ENCODE peak calls at places on chromosomes 2 and 18, in four cellular contexts. X, K, L and B are unnamed samples.

GRCh38 chr2:61911510-61911909 is 6.0 kb downstream of the COMMD1 start:
- DNase-seq in X (no peak), K (no peak), L (no peak), B (no peak)

GRCh38 chr2:113686537-113686936 is 59.5 kb downstream of the RABL2A start:
- DNase-seq in X (no peak), K (no peak), L (no peak), B (no peak)

GRCh38 chr18:76709659-76710645 is 112.4 kb upstream of the ZNF236 start:
- DNase-seq in X (peak), K (peak), L (no peak), B (peak)

GRCh38 chr2:150477347-150477746 is 10.1 kb downstream of the RND3 start:
- DNase-seq in X (no peak), K (no peak), L (no peak), B (no peak)

GRCh38 chr2:156333274-156333950 is 891 bp upstream of the NR4A2 start:
- DNase-seq in X (no peak), K (no peak), L (no peak), B (no peak)

GRCh38 chr2:65069425-65069824 is 13.2 kb downstream of the CEP68 start:
- DNase-seq in X (no peak), K (no peak), L (no peak), B (no peak)

GRCh38 chr2:573025-573424 is 104.2 kb downstream of the TMEM18 start:
- DNase-seq in X (no peak), K (no peak), L (no peak), B (no peak)

GRCh38 chr18:70154591-70155194 is 50.8 kb downstream of the RTTN start:
- DNase-seq in X (no peak), K (no peak), L (peak), B (no peak)

GRCh38 chr2:98039085-98039756 is 43.5 kb upstream of the TMEM131 start:
- DNase-seq in X (no peak), K (peak), L (no peak), B (no peak)

GRCh38 chr2:44772670-44773378 is 168.7 kb upstream of the SIX3 start:
- DNase-seq in X (no peak), K (no peak), L (no peak), B (no peak)

GRCh38 chr2:85547089-85547858 is 8.3 kb downstream of the MAT2A start:
- DNase-seq in X (no peak), K (no peak), L (no peak), B (no peak)

GRCh38 chr2:224147174-224147573 is 108.1 kb upstream of the SERPINE2 start:
- DNase-seq in X (no peak), K (no peak), L (no peak), B (no peak)

GRCh38 chr2:163665051-163665450 is 70.8 kb downstream of the FIGN start:
- DNase-seq in X (no peak), K (no peak), L (no peak), B (no peak)

GRCh38 chr2:26778076-26778475 is 7.8 kb upstream of the CENPA start:
- DNase-seq in X (no peak), K (no peak), L (no peak), B (no peak)

GRCh38 chr2:77479895-77480294 is 42.3 kb downstream of the LRRTM4 start:
- DNase-seq in X (no peak), K (no peak), L (no peak), B (no peak)

GRCh38 chr2:172462393-172463381 is 35.3 kb downstream of the ITGA6 start:
- DNase-seq in X (no peak), K (no peak), L (no peak), B (no peak)

GRCh38 chr2:137967042-137967441 is 2.8 kb downstream of the HNMT start:
- DNase-seq in X (no peak), K (no peak), L (no peak), B (no peak)

GRCh38 chr2:76506538-76506937 is 795.8 kb upstream of the GCFC2 start:
- DNase-seq in X (no peak), K (no peak), L (no peak), B (no peak)

GRCh38 chr2:120920438-120920814 is 184.8 kb downstream of the GLI2 start:
- DNase-seq in X (no peak), K (no peak), L (no peak), B (no peak)

GRCh38 chr2:107728586-107728985 is 98.1 kb upstream of the RGPD4 start:
- DNase-seq in X (no peak), K (no peak), L (no peak), B (no peak)

GRCh38 chr18:23964282-23965238 is 50.0 kb upstream of the TTC39C start:
- DNase-seq in X (no peak), K (no peak), L (no peak), B (peak)

GRCh38 chr18:79616651-79617518 is 62.7 kb upstream of the CTDP1 start:
- DNase-seq in X (peak), K (no peak), L (no peak), B (no peak)

GRCh38 chr2:36530983-36531354 is 67.0 kb downstream of the FEZ2 start:
- DNase-seq in X (no peak), K (no peak), L (no peak), B (no peak)

GRCh38 chr2:232377319-232377718 is 1.2 kb upstream of the ALPP start:
- DNase-seq in X (no peak), K (no peak), L (no peak), B (no peak)

GRCh38 chr2:145094353-145094752 is 574.4 kb upstream of the ZEB2 start:
- DNase-seq in X (no peak), K (no peak), L (no peak), B (no peak)

GRCh38 chr2:224175010-224175409 is 135.9 kb upstream of the SERPINE2 start:
- DNase-seq in X (no peak), K (no peak), L (no peak), B (no peak)

GRCh38 chr2:62180960-62181359 is 15.0 kb upstream of the B3GNT2 start:
- DNase-seq in X (peak), K (peak), L (no peak), B (no peak)

GRCh38 chr2:56565143-56565542 is 381.4 kb downstream of the CCDC85A start:
- DNase-seq in X (no peak), K (no peak), L (no peak), B (no peak)

GRCh38 chr2:133676392-133677130 is 108.3 kb upstream of the NCKAP5 start:
- DNase-seq in X (no peak), K (no peak), L (peak), B (no peak)

GRCh38 chr2:120575966-120576365 is 159.7 kb upstream of the GLI2 start:
- DNase-seq in X (no peak), K (no peak), L (no peak), B (no peak)

GRCh38 chr18:35756506-35757117 is 175.1 kb downstream of the GALNT1 start:
- DNase-seq in X (no peak), K (peak), L (no peak), B (peak)

GRCh38 chr2:99878951-99879350 is 263.4 kb downstream of the AFF3 start:
- DNase-seq in X (no peak), K (no peak), L (peak), B (no peak)

GRCh38 chr18:21996261-21996892 is 173.0 kb upstream of the GATA6 start:
- DNase-seq in X (no peak), K (peak), L (no peak), B (no peak)

GRCh38 chr2:226121339-226121738 is 678.3 kb downstream of the IRS1 start:
- DNase-seq in X (no peak), K (no peak), L (no peak), B (no peak)

GRCh38 chr2:42169869-42170465 is 814 bp downstream of the EML4 start:
- DNase-seq in X (no peak), K (no peak), L (no peak), B (peak)

GRCh38 chr18:23442958-23443357 is 10.1 kb upstream of the RIOK3 start:
- DNase-seq in X (no peak), K (no peak), L (no peak), B (no peak)

GRCh38 chr18:56003651-56004050 is 415.7 kb upstream of the TCF4 start:
- DNase-seq in X (no peak), K (no peak), L (no peak), B (no peak)

GRCh38 chr18:45324489-45325111 is 290.7 kb upstream of the SLC14A2 start:
- DNase-seq in X (no peak), K (peak), L (peak), B (no peak)

DNA sequence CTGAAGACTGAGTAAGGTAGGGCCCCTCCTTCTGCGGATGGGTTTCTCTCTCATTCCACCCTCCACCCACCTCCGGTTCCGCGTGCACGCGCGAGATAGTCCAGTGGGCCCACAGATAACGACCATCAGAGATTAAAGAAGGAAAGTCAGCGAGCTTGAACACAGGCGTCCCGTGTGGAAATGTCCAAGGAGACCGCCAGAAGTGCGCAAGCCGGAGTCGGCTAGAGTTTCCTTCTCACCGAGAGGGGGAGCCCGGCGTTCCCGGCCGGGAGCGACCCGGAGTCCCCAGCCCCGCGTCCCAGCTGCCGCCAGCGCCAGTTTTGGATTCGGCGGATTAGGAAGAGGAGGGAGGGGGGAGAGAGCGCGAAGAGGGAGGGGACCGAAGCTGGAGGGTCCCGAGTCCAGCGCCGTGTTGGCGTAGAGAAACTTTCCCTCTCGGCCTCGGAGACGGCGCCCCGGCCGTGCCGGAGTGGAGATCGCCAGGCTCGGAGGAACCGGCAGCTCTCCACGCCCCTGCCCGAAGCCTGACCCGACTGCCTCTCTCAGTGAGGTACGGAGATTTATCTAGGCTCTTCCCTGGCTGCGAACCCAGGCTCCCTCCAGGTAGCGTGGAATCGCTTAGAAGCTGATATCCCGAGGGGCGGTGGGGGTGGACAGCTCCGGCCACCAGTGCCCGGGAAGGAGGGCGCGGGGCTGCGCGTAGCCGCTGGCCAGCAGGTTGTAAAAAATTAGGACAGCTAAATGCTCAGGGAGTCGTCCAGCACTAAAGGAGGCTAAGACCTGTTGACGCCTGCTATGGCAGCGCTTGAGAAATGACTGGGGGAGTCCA is at the start of gene GULP1:
- DNase-seq in X (peak), K (peak), L (no peak), B (no peak)
- TF ChIP-seq CTCF in X (no peak), K (peak), L (peak), B (no peak)

GRCh38 chr2:237585590-237586221 is 4.8 kb downstream of the RAB17 start:
- DNase-seq in X (peak), K (no peak), L (no peak), B (no peak)
- H3K4me3 ChIP-seq in X (no peak), K (no peak), L (no peak), B (no peak)

GRCh38 chr2:12126325-12126724 is 379.9 kb downstream of the LPIN1 start:
- DNase-seq in X (no peak), K (no peak), L (no peak), B (no peak)
- TF ChIP-seq CTCF in X (no peak), K (no peak), L (no peak), B (no peak)

GRCh38 chr18:39589496-39589895 is 2023.9 kb upstream of the CELF4 start:
- DNase-seq in X (no peak), K (no peak), L (no peak), B (no peak)
- H3K4me3 ChIP-seq in X (no peak), K (no peak), L (no peak), B (no peak)

GRCh38 chr2:20052229-20052871 is 922 bp upstream of the LAPTM4A start:
- DNase-seq in X (no peak), K (no peak), L (no peak), B (no peak)
- TF ChIP-seq CTCF in X (no peak), K (no peak), L (no peak), B (no peak)

DNA sequence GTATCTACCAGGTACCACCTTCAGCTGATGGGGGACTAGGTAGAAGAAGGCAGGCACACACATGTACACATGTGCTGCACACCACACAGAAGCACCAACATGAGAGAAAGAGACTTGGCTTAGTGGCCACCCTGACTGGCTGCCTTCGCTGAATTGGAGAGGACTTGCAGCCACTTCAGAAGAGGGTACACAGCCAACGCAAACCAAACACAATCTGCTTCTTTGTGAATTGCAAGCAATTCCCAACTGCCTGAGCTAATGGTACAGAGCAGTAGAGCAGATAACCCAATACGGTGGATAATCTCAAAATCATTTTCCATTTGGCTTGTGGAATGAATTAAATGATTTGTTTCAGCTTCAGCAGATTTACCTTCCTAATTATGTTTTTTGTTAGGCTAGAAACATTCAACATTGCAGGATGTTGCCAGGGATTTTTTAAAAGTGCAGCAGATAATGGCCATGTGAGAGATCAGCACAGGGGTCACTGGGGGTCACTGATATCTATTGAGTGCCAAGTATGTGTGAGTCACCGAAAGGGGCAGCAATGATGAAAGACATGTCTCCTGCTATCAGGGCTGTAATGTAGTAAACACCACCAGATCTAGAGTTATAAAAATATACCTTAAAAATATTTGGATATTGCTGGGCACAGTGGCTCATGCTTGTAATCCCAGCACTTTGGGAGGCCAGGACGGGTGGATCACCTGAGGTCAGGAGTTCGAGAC is 652.6 kb downstream of the BCL11A start:
- DNase-seq in X (no peak), K (peak), L (no peak), B (no peak)
- H3K4me3 ChIP-seq in X (no peak), K (no peak), L (no peak), B (no peak)

GRCh38 chr2:21306235-21306634 is 182.5 kb downstream of the TDRD15 start:
- DNase-seq in X (no peak), K (no peak), L (no peak), B (no peak)
- TF ChIP-seq CTCF in X (no peak), K (no peak), L (no peak), B (no peak)